ENCODE peak calls at places on chromosome 21, in seven cellular contexts. One of them, this sample, is unnamed.

GRCh38 chr21:41943468-41944250 is 10.2 kb downstream of the C2CD2 start:
- DNase-seq in immature natural killer cell: no peak
- DNase-seq in HL-60: no peak
- DNase-seq in HTR-8/SVneo: no peak
- DNase-seq in EL: no peak
- DNase-seq in epithelial cell of esophagus: no peak
- DNase-seq in astrocyte of the spinal cord: no peak
- DNase-seq in this sample: no peak

GRCh38 chr21:33908760-33909159 is 6.8 kb downstream of the ATP5PO start:
- DNase-seq in EL: no peak
- DNase-seq in epithelial cell of esophagus: no peak
- DNase-seq in astrocyte of the spinal cord: no peak
- DNase-seq in immature natural killer cell: no peak
- DNase-seq in HL-60: no peak
- DNase-seq in HTR-8/SVneo: no peak
- DNase-seq in this sample: no peak

GRCh38 chr21:18987515-18988026 is 584.0 kb upstream of the TMPRSS15 start:
- DNase-seq in EL: no peak
- DNase-seq in astrocyte of the spinal cord: no peak
- DNase-seq in HL-60: no peak
- DNase-seq in epithelial cell of esophagus: no peak
- DNase-seq in HTR-8/SVneo: no peak
- DNase-seq in immature natural killer cell: no peak
- DNase-seq in this sample: no peak

GRCh38 chr21:45378258-45378966 is 26.6 kb upstream of the COL18A1 start:
- DNase-seq in HL-60: no peak
- DNase-seq in immature natural killer cell: no peak
- DNase-seq in astrocyte of the spinal cord: peak; percentile 67
- DNase-seq in epithelial cell of esophagus: no peak
- DNase-seq in EL: peak; percentile 86
- DNase-seq in HTR-8/SVneo: no peak
- DNase-seq in this sample: peak; percentile 86

GRCh38 chr21:44337428-44337827 is 1.8 kb downstream of the CFAP410 start:
- DNase-seq in immature natural killer cell: no peak
- DNase-seq in epithelial cell of esophagus: no peak
- DNase-seq in EL: no peak
- DNase-seq in HTR-8/SVneo: no peak
- DNase-seq in HL-60: no peak
- DNase-seq in astrocyte of the spinal cord: no peak
- DNase-seq in this sample: no peak

GRCh38 chr21:15140321-15141019 is 75.7 kb upstream of the NRIP1 start:
- DNase-seq in HL-60: no peak
- DNase-seq in HTR-8/SVneo: no peak
- DNase-seq in astrocyte of the spinal cord: no peak
- DNase-seq in epithelial cell of esophagus: no peak
- DNase-seq in EL: no peak
- DNase-seq in immature natural killer cell: no peak
- DNase-seq in this sample: peak; percentile 11

GRCh38 chr21:42924433-42924751 is 1.0 kb downstream of the ERVH48-1 start:
- DNase-seq in EL: no peak
- DNase-seq in immature natural killer cell: no peak
- DNase-seq in HTR-8/SVneo: no peak
- DNase-seq in astrocyte of the spinal cord: no peak
- DNase-seq in epithelial cell of esophagus: no peak
- DNase-seq in HL-60: no peak
- DNase-seq in this sample: no peak

GRCh38 chr21:45612096-45613019 is 31.2 kb upstream of the PCBP3 start:
- DNase-seq in HTR-8/SVneo: peak; percentile 64
- DNase-seq in HL-60: no peak
- DNase-seq in EL: peak; percentile 67
- DNase-seq in immature natural killer cell: no peak
- DNase-seq in astrocyte of the spinal cord: peak; percentile 83
- DNase-seq in epithelial cell of esophagus: no peak
- DNase-seq in this sample: peak; percentile 39

GRCh38 chr21:33412832-33413519 is 9.8 kb downstream of the IFNGR2 start:
- DNase-seq in HL-60: no peak
- DNase-seq in epithelial cell of esophagus: no peak
- DNase-seq in immature natural killer cell: no peak
- DNase-seq in EL: no peak
- DNase-seq in astrocyte of the spinal cord: no peak
- DNase-seq in HTR-8/SVneo: no peak
- DNase-seq in this sample: no peak

GRCh38 chr21:42669069-42669468 is 15.6 kb downstream of the PDE9A start:
- DNase-seq in immature natural killer cell: no peak
- DNase-seq in astrocyte of the spinal cord: no peak
- DNase-seq in HTR-8/SVneo: no peak
- DNase-seq in EL: no peak
- DNase-seq in HL-60: no peak
- DNase-seq in epithelial cell of esophagus: no peak
- DNase-seq in this sample: peak; percentile 35

GRCh38 chr21:42395910-42396625 is at the start of gene TMPRSS3:
- DNase-seq in astrocyte of the spinal cord: no peak
- DNase-seq in epithelial cell of esophagus: no peak
- DNase-seq in EL: no peak
- DNase-seq in HTR-8/SVneo: no peak
- DNase-seq in HL-60: no peak
- DNase-seq in immature natural killer cell: no peak
- DNase-seq in this sample: no peak

GRCh38 chr21:43810505-43811261 is 21.3 kb downstream of the RRP1 start:
- DNase-seq in EL: peak; percentile 69
- DNase-seq in immature natural killer cell: peak; percentile 71
- DNase-seq in astrocyte of the spinal cord: peak; percentile 57
- DNase-seq in HTR-8/SVneo: peak; percentile 83
- DNase-seq in HL-60: peak; percentile 92
- DNase-seq in epithelial cell of esophagus: peak; percentile 68
- DNase-seq in this sample: peak; percentile 84

GRCh38 chr21:31198575-31198974 is 145.5 kb downstream of the TIAM1 start:
- DNase-seq in astrocyte of the spinal cord: peak; percentile 79
- DNase-seq in HTR-8/SVneo: peak; percentile 51
- DNase-seq in immature natural killer cell: peak; percentile 34
- DNase-seq in HL-60: no peak
- DNase-seq in epithelial cell of esophagus: peak; percentile 63
- DNase-seq in EL: peak; percentile 43
- DNase-seq in this sample: peak; percentile 73

GRCh38 chr21:32377991-32378390 is 14.8 kb downstream of the URB1 start:
- DNase-seq in immature natural killer cell: no peak
- DNase-seq in astrocyte of the spinal cord: no peak
- DNase-seq in HL-60: no peak
- DNase-seq in epithelial cell of esophagus: no peak
- DNase-seq in EL: no peak
- DNase-seq in HTR-8/SVneo: no peak
- DNase-seq in this sample: no peak

GRCh38 chr21:32921632-32922230 is 104.0 kb upstream of the OLIG2 start:
- DNase-seq in epithelial cell of esophagus: peak; percentile 11
- DNase-seq in astrocyte of the spinal cord: no peak
- DNase-seq in immature natural killer cell: peak; percentile 36
- DNase-seq in HL-60: peak; percentile 37
- DNase-seq in EL: peak; percentile 14
- DNase-seq in HTR-8/SVneo: no peak
- DNase-seq in this sample: no peak

GRCh38 chr21:45557611-45558043 is 15.4 kb upstream of the SLC19A1 start:
- DNase-seq in EL: no peak
- DNase-seq in HL-60: no peak
- DNase-seq in HTR-8/SVneo: no peak
- DNase-seq in epithelial cell of esophagus: no peak
- DNase-seq in immature natural killer cell: no peak
- DNase-seq in astrocyte of the spinal cord: no peak
- DNase-seq in this sample: no peak

GRCh38 chr21:41743321-41744027 is 23.4 kb downstream of the RIPK4 start:
- DNase-seq in epithelial cell of esophagus: no peak
- DNase-seq in astrocyte of the spinal cord: no peak
- DNase-seq in EL: no peak
- DNase-seq in immature natural killer cell: no peak
- DNase-seq in HL-60: no peak
- DNase-seq in HTR-8/SVneo: no peak
- DNase-seq in this sample: no peak

GRCh38 chr21:34198232-34199120 is 125.1 kb downstream of the MRPS6 start:
- DNase-seq in HL-60: peak; percentile 79
- DNase-seq in astrocyte of the spinal cord: no peak
- DNase-seq in EL: no peak
- DNase-seq in epithelial cell of esophagus: no peak
- DNase-seq in immature natural killer cell: peak; percentile 41
- DNase-seq in HTR-8/SVneo: no peak
- DNase-seq in this sample: no peak

GRCh38 chr21:32918467-32919140 is 107.1 kb upstream of the OLIG2 start:
- DNase-seq in HTR-8/SVneo: no peak
- DNase-seq in immature natural killer cell: no peak
- DNase-seq in HL-60: no peak
- DNase-seq in epithelial cell of esophagus: no peak
- DNase-seq in astrocyte of the spinal cord: no peak
- DNase-seq in EL: no peak
- DNase-seq in this sample: peak; percentile 87

GRCh38 chr21:15731243-15731613 is 1.4 kb downstream of the USP25 start:
- DNase-seq in epithelial cell of esophagus: peak; percentile 70
- DNase-seq in HTR-8/SVneo: no peak
- DNase-seq in HL-60: no peak
- DNase-seq in astrocyte of the spinal cord: no peak
- DNase-seq in EL: peak; percentile 25
- DNase-seq in immature natural killer cell: no peak
- DNase-seq in this sample: no peak

GRCh38 chr21:39182484-39183271 is 573 bp downstream of the PSMG1 start:
- DNase-seq in epithelial cell of esophagus: peak; percentile 18
- DNase-seq in astrocyte of the spinal cord: peak; percentile 22
- DNase-seq in immature natural killer cell: no peak
- DNase-seq in EL: peak; percentile 26
- DNase-seq in HL-60: peak; percentile 17
- DNase-seq in HTR-8/SVneo: no peak
- DNase-seq in this sample: no peak

GRCh38 chr21:45522986-45523385 is 19.3 kb downstream of the SLC19A1 start:
- DNase-seq in epithelial cell of esophagus: no peak
- DNase-seq in HTR-8/SVneo: no peak
- DNase-seq in astrocyte of the spinal cord: no peak
- DNase-seq in HL-60: no peak
- DNase-seq in EL: no peak
- DNase-seq in immature natural killer cell: no peak
- DNase-seq in this sample: no peak

GRCh38 chr21:42642219-42642745 is 11.1 kb upstream of the PDE9A start:
- DNase-seq in HL-60: no peak
- DNase-seq in EL: no peak
- DNase-seq in astrocyte of the spinal cord: no peak
- DNase-seq in epithelial cell of esophagus: no peak
- DNase-seq in immature natural killer cell: no peak
- DNase-seq in HTR-8/SVneo: no peak
- DNase-seq in this sample: no peak

GRCh38 chr21:44432841-44433790 is 22.2 kb upstream of the LRRC3 start:
- DNase-seq in immature natural killer cell: no peak
- DNase-seq in astrocyte of the spinal cord: no peak
- DNase-seq in EL: no peak
- DNase-seq in HL-60: no peak
- DNase-seq in epithelial cell of esophagus: no peak
- DNase-seq in HTR-8/SVneo: no peak
- DNase-seq in this sample: no peak